ENCODE peak calls at places on chromosomes 16 and 17, in eight cellular contexts. J is tibial nerve, P is glutamatergic neuron, O is GM10248, M is fibroblast of pulmonary artery, S is BJ, N is right lobe of liver, V is A549. Z is an unnamed sample.

GRCh38 chr16:89067677-89068076 is 26.0 kb upstream of the ACSF3 start:
- DNase-seq in M (no peak), N (no peak), O (no peak), V (no peak), S (no peak), P (no peak), J (no peak), Z (no peak)

GRCh38 chr17:77476920-77477805 is 336.4 kb downstream of the SEC14L1 start:
- DNase-seq in P (peak; percentile 33), M (peak; percentile 94), V (no peak), N (peak; percentile 68), O (no peak), J (peak; percentile 68), S (peak; percentile 97), Z (no peak)

GRCh38 chr16:48833461-48833860 is 223.5 kb upstream of the N4BP1 start:
- DNase-seq in P (no peak), M (no peak), S (no peak), J (no peak), V (no peak), O (no peak), N (no peak), Z (no peak)

GRCh38 chr17:79303641-79304205 is 229.1 kb downstream of the ENGASE start:
- DNase-seq in J (no peak), S (no peak), O (no peak), N (no peak), M (no peak), V (no peak), P (no peak), Z (no peak)

GRCh38 chr17:39816272-39816671 is 47.8 kb downstream of the IKZF3 start:
- DNase-seq in S (no peak), P (no peak), V (no peak), M (no peak), O (no peak), N (no peak), J (no peak), Z (no peak)

GRCh38 chr16:59683709-59684108 is 949.6 kb upstream of the GOT2 start:
- DNase-seq in M (no peak), P (no peak), O (no peak), J (no peak), S (no peak), N (no peak), V (no peak), Z (no peak)

GRCh38 chr16:4340443-4340842 is 10.7 kb downstream of the PAM16 start:
- DNase-seq in P (no peak), O (no peak), N (no peak), J (no peak), V (no peak), S (no peak), M (no peak), Z (no peak)

GRCh38 chr16:31880322-31880979 is 6.8 kb downstream of the ZNF267 start:
- DNase-seq in J (no peak), S (no peak), O (peak; percentile 34), N (no peak), M (peak; percentile 87), V (no peak), P (no peak), Z (no peak)

GRCh38 chr17:29578626-29579485 is 10.4 kb downstream of the TP53I13 start:
- DNase-seq in M (no peak), V (no peak), O (no peak), N (peak; percentile 42), P (no peak), J (no peak), S (no peak), Z (no peak)

GRCh38 chr16:89570342-89570923 is 5.1 kb upstream of the CPNE7 start:
- DNase-seq in S (no peak), P (no peak), O (no peak), N (no peak), J (no peak), V (no peak), M (no peak), Z (no peak)

GRCh38 chr16:13427943-13428342 is 492.0 kb upstream of the ERCC4 start:
- DNase-seq in J (no peak), V (no peak), O (no peak), S (no peak), N (no peak), M (no peak), P (no peak), Z (no peak)

GRCh38 chr16:87233928-87234327 is 83.3 kb downstream of the C16orf95 start:
- DNase-seq in P (no peak), O (no peak), V (peak; percentile 36), M (peak; percentile 57), S (no peak), J (no peak), N (no peak), Z (no peak)

GRCh38 chr16:54930034-54930938 is at the start of gene IRX5:
- DNase-seq in S (peak; percentile 82), M (peak; percentile 96), J (peak; percentile 40), O (peak; percentile 43), V (peak; percentile 96), P (peak; percentile 82), N (peak; percentile 68), Z (no peak)

GRCh38 chr17:56994009-56994792 is 16.3 kb downstream of the SCPEP1 start:
- DNase-seq in J (no peak), O (no peak), V (no peak), P (no peak), N (no peak), M (peak; percentile 28), S (no peak), Z (no peak)

GRCh38 chr16:23374721-23375120 is 72.6 kb downstream of the SCNN1B start:
- DNase-seq in O (no peak), M (no peak), P (no peak), N (no peak), S (no peak), V (no peak), J (no peak), Z (no peak)

GRCh38 chr16:23373436-23374219 is 71.5 kb downstream of the SCNN1B start:
- DNase-seq in J (no peak), S (no peak), O (no peak), M (no peak), N (no peak), P (no peak), V (no peak), Z (no peak)

GRCh38 chr16:23369416-23369815 is 67.3 kb downstream of the SCNN1B start:
- DNase-seq in S (no peak), J (no peak), O (no peak), N (no peak), V (no peak), M (no peak), P (no peak), Z (no peak)

GRCh38 chr16:23368469-23368868 is 66.4 kb downstream of the SCNN1B start:
- DNase-seq in P (no peak), M (no peak), O (no peak), N (no peak), S (no peak), V (no peak), J (no peak), Z (no peak)

GRCh38 chr16:23371368-23371767 is 69.3 kb downstream of the SCNN1B start:
- DNase-seq in N (no peak), S (no peak), O (no peak), M (no peak), V (no peak), P (no peak), J (no peak), Z (no peak)
- TF ChIP-seq CTCF in N (no peak), S (no peak), O (no peak), M (no peak), V (no peak), P (no peak), J (no peak), Z (no peak)

GRCh38 chr16:68960910-68961309 is 117.6 kb downstream of the TANGO6 start:
- DNase-seq in N (no peak), J (no peak), S (no peak), M (no peak), V (no peak), O (no peak), P (no peak), Z (no peak)
- TF ChIP-seq CTCF in N (no peak), J (no peak), S (no peak), M (no peak), V (no peak), O (no peak), P (no peak), Z (no peak)

GRCh38 chr16:83420206-83420760 is 387.5 kb upstream of the HSBP1 start:
- DNase-seq in N (no peak), S (no peak), V (no peak), J (no peak), P (no peak), M (peak; percentile 71), O (no peak), Z (no peak)

DNA sequence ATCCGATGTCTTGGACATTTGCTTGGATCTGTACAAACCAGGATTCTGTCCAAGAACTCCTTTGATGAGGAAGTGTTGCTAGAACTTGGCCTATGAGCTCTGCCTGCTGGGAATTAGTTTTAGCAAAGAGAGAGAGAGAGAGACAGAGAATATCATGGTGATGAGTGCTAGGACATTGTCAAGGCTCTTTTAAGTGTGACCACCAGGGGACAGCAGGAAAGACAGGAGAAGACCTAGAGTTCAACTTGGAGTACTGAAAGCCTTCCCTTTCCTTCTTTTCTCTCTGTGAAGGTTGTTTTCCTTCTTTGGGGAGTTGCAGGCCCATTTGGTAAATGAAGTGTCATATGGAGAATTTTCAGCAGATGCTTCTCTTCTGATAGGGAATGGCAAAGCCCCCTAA is 389.2 kb upstream of the HSBP1 start:
- DNase-seq in P (no peak), O (no peak), M (no peak), J (no peak), N (no peak), V (no peak), S (no peak), Z (no peak)
- TF ChIP-seq CTCF in P (peak; percentile 27), O (no peak), M (no peak), J (no peak), N (no peak), V (no peak), S (no peak), Z (no peak)

GRCh38 chr16:82605863-82606620 is 20.7 kb upstream of the CDH13 start:
- DNase-seq in M (no peak), P (no peak), J (no peak), N (no peak), S (no peak), O (no peak), V (no peak), Z (no peak)
- TF ChIP-seq CTCF in M (no peak), P (no peak), J (no peak), N (no peak), S (no peak), O (no peak), V (no peak), Z (no peak)

DNA sequence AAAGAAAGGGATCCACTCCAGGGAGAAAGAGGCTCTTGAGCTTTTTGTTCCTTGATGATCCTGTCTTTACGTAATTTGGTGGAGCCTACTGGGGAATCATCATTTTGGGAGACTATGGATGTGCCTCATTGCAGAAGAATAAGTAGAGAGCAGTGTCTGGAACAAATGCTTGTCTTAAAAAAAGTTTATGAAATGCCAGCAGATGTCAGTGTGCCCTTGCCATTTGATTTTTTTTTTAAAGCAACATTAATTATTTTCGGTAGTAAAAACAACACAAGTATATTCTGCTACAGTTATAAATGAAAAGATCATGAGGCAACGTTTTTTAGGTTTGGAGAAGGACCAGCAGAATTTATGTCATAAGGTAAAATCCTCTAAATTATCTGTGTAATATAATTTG is 934.8 kb upstream of the EEF2KMT start:
- DNase-seq in O (no peak), N (no peak), P (no peak), M (no peak), S (no peak), J (no peak), V (no peak), Z (no peak)
- TF ChIP-seq CTCF in O (no peak), N (no peak), P (no peak), M (no peak), S (no peak), J (no peak), V (no peak), Z (no peak)

GRCh38 chr16:2429771-2430663 is 770 bp downstream of the CCNF start:
- DNase-seq in M (peak; percentile 33), N (peak; percentile 47), S (no peak), O (peak; percentile 59), J (no peak), P (peak; percentile 35), V (no peak), Z (no peak)
- TF ChIP-seq CTCF in M (peak; percentile 34), N (no peak), S (peak; percentile 19), O (peak; percentile 62), J (no peak), P (no peak), V (no peak), Z (no peak)